ENCODE peak calls at places on chromosomes 11 and 22, in four cellular contexts. One of them, this sample, is unnamed.

GRCh38 chr11:107859459-107860239 is 1.1 kb upstream of the SLC35F2 start:
- DNase-seq in H9: peak; percentile 50
- DNase-seq in RWPE1: peak; percentile 42
- DNase-seq in tibial nerve: no peak
- DNase-seq in this sample: no peak

GRCh38 chr11:19336331-19336730 is 95.6 kb upstream of the E2F8 start:
- DNase-seq in H9: no peak
- DNase-seq in RWPE1: no peak
- DNase-seq in tibial nerve: no peak
- DNase-seq in this sample: no peak

GRCh38 chr11:18526521-18527296 is at the start of gene TSG101:
- DNase-seq in H9: peak; percentile 96
- DNase-seq in RWPE1: peak; percentile 88
- DNase-seq in tibial nerve: peak; percentile 91
- DNase-seq in this sample: peak; percentile 68

GRCh38 chr11:100780470-100780869 is 93.4 kb downstream of the ARHGAP42 start:
- DNase-seq in H9: no peak
- DNase-seq in RWPE1: no peak
- DNase-seq in tibial nerve: no peak
- DNase-seq in this sample: no peak

GRCh38 chr11:12285811-12286222 is 91.6 kb upstream of the PARVA start:
- DNase-seq in H9: no peak
- DNase-seq in RWPE1: no peak
- DNase-seq in tibial nerve: no peak
- DNase-seq in this sample: no peak

GRCh38 chr22:41526802-41527799 is 17.2 kb downstream of the POLR3H start:
- DNase-seq in H9: peak; percentile 63
- DNase-seq in RWPE1: peak; percentile 47
- DNase-seq in tibial nerve: no peak
- DNase-seq in this sample: no peak

GRCh38 chr22:17110791-17111550 is 10.2 kb downstream of the TMEM121B start:
- DNase-seq in H9: no peak
- DNase-seq in RWPE1: no peak
- DNase-seq in tibial nerve: no peak
- DNase-seq in this sample: no peak

GRCh38 chr22:22593964-22594656 is 35.0 kb upstream of the PRAME start:
- DNase-seq in H9: peak; percentile 63
- DNase-seq in RWPE1: no peak
- DNase-seq in tibial nerve: peak; percentile 18
- DNase-seq in this sample: peak; percentile 25

GRCh38 chr22:41821449-41822030 is 11.4 kb upstream of the SREBF2 start:
- DNase-seq in H9: no peak
- DNase-seq in RWPE1: no peak
- DNase-seq in tibial nerve: no peak
- DNase-seq in this sample: no peak

GRCh38 chr11:8019671-8020597 is 32.8 kb downstream of the EIF3F start:
- DNase-seq in H9: peak; percentile 25
- DNase-seq in RWPE1: peak; percentile 11
- DNase-seq in tibial nerve: no peak
- DNase-seq in this sample: peak; percentile 28

GRCh38 chr11:2092956-2093412 is 46.2 kb downstream of the IGF2 start:
- DNase-seq in H9: peak; percentile 31
- DNase-seq in RWPE1: peak; percentile 86
- DNase-seq in tibial nerve: no peak
- DNase-seq in this sample: peak; percentile 4

GRCh38 chr11:45896392-45897068 is 10.5 kb downstream of the FREY1 start:
- DNase-seq in H9: peak; percentile 82
- DNase-seq in RWPE1: no peak
- DNase-seq in tibial nerve: no peak
- DNase-seq in this sample: no peak

GRCh38 chr11:130562549-130562948 is 114.1 kb downstream of the ADAMTS15 start:
- DNase-seq in H9: no peak
- DNase-seq in RWPE1: no peak
- DNase-seq in tibial nerve: no peak
- DNase-seq in this sample: no peak

GRCh38 chr11:62806611-62807121 is 1.4 kb upstream of the NXF1 start:
- DNase-seq in H9: no peak
- DNase-seq in RWPE1: no peak
- DNase-seq in tibial nerve: no peak
- DNase-seq in this sample: no peak

GRCh38 chr22:42964994-42965699 is 49.8 kb downstream of the PACSIN2 start:
- DNase-seq in H9: peak; percentile 54
- DNase-seq in RWPE1: no peak
- DNase-seq in tibial nerve: no peak
- DNase-seq in this sample: no peak

GRCh38 chr11:18271206-18271605 is 5.1 kb downstream of the SAA1 start:
- DNase-seq in H9: no peak
- DNase-seq in RWPE1: no peak
- DNase-seq in tibial nerve: no peak
- DNase-seq in this sample: no peak

GRCh38 chr11:129960216-129961214 is 42.1 kb downstream of the PRDM10 start:
- DNase-seq in H9: no peak
- DNase-seq in RWPE1: peak; percentile 64
- DNase-seq in tibial nerve: no peak
- DNase-seq in this sample: no peak

GRCh38 chr11:66852466-66853241 is 4.2 kb upstream of the LRFN4 start:
- DNase-seq in H9: no peak
- DNase-seq in RWPE1: no peak
- DNase-seq in tibial nerve: no peak
- DNase-seq in this sample: no peak

GRCh38 chr11:111512296-111513239 is at the start of gene BTG4:
- DNase-seq in H9: peak; percentile 56
- DNase-seq in RWPE1: no peak
- DNase-seq in tibial nerve: no peak
- DNase-seq in this sample: peak; percentile 9

GRCh38 chr11:120807414-120808150 is 216.3 kb upstream of the TBCEL start:
- DNase-seq in H9: peak; percentile 38
- DNase-seq in RWPE1: peak; percentile 76
- DNase-seq in tibial nerve: no peak
- DNase-seq in this sample: no peak

GRCh38 chr11:77710358-77710757 is 72.8 kb upstream of the CLNS1A start:
- DNase-seq in H9: no peak
- DNase-seq in RWPE1: peak; percentile 8
- DNase-seq in tibial nerve: no peak
- DNase-seq in this sample: no peak

GRCh38 chr11:121722431-121723256 is 269.9 kb upstream of the SORL1-AS1 start:
- DNase-seq in H9: peak; percentile 84
- DNase-seq in RWPE1: peak; percentile 5
- DNase-seq in tibial nerve: peak; percentile 83
- DNase-seq in this sample: peak; percentile 94

GRCh38 chr22:45291061-45291930 is 6.5 kb downstream of the UPK3A start:
- DNase-seq in H9: no peak
- DNase-seq in RWPE1: no peak
- DNase-seq in tibial nerve: no peak
- DNase-seq in this sample: no peak

GRCh38 chr11:86919557-86920210 is 35.5 kb downstream of the FZD4 start:
- DNase-seq in H9: peak; percentile 61
- DNase-seq in RWPE1: peak; percentile 54
- DNase-seq in tibial nerve: no peak
- DNase-seq in this sample: no peak

GRCh38 chr11:44257338-44258189 is 52.4 kb downstream of the ALX4 start:
- DNase-seq in H9: no peak
- DNase-seq in RWPE1: no peak
- DNase-seq in tibial nerve: no peak
- DNase-seq in this sample: no peak

GRCh38 chr11:127000991-127001390 is 421 bp upstream of the KIRREL3 start:
- DNase-seq in H9: no peak
- DNase-seq in RWPE1: no peak
- DNase-seq in tibial nerve: no peak
- DNase-seq in this sample: no peak

GRCh38 chr11:97908354-97908753 is 1112.4 kb upstream of the CNTN5 start:
- DNase-seq in H9: no peak
- DNase-seq in RWPE1: no peak
- DNase-seq in tibial nerve: no peak
- DNase-seq in this sample: no peak

GRCh38 chr11:97909544-97910394 is 1111.0 kb upstream of the CNTN5 start:
- DNase-seq in H9: no peak
- DNase-seq in RWPE1: no peak
- DNase-seq in tibial nerve: no peak
- DNase-seq in this sample: no peak

GRCh38 chr11:97902828-97903227 is 1117.9 kb upstream of the CNTN5 start:
- DNase-seq in H9: no peak
- DNase-seq in RWPE1: no peak
- DNase-seq in tibial nerve: no peak
- DNase-seq in this sample: no peak

DNA sequence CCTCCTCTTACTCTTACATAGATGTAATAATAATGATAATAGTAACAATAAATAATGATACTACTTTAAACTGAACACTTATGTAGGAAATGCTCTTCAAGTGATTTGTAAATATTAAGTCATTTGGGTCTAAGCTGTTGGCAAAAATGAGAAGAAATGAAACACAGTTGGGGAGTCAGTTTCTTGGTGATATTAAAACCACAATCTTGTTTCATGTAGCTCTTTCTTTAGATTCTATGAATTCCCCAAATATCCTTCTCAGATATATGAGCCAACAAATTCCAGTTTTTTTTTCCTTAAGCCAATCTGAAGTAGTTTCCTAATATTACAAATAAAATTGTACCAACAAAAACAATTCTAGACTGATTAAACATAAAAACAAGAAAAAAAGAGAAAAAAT is 1115.6 kb upstream of the CNTN5 start:
- DNase-seq in H9: no peak
- DNase-seq in RWPE1: no peak
- DNase-seq in tibial nerve: no peak
- DNase-seq in this sample: no peak
- H3K27ac ChIP-seq in H9: no peak overlapping the region
- H3K27ac ChIP-seq in RWPE1: no peak overlapping the region
- H3K27ac ChIP-seq in tibial nerve: no peak overlapping the region
- H3K27ac ChIP-seq in this sample: no peak overlapping the region

DNA sequence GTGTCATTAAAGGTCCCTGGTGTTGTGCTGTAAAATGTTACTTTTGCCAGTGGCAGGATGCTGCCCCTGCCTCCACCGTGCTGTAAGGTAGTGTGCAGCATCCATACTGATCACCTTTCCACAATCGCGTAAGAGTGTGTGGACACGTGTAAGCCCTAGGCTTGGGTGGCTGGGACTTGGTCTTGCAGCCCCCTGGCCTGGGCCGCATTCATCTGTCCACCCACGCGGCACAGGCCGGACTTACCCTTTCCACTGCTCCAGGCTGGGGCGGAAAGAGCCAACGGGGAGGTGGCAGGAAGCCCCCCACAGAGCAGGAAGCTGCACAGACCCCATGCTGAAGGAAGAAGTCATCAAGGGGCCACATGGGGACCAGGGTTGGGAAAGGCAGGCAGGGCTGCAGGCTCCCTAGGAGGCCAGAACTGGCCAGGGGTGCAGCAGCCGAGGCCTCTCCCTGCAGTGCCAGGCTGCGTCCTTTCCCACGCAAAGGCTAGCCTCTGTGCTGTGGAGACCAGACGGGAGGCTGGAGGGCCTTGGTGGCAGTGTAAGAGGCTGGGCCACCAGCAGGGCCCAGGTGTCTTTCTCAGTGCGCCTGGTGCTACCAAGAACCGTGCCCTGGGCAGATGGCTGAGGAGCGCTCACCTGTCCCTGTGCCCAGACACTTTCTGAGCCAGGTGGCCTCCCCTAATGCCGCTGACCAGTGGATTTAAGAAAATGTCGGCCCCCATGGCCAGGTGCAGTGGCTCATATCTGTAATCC is 11.7 kb upstream of the TMEM191C start:
- DNase-seq in H9: peak; percentile 40
- DNase-seq in RWPE1: no peak
- DNase-seq in tibial nerve: peak; percentile 5
- DNase-seq in this sample: no peak
- H3K27ac ChIP-seq in H9: no peak overlapping the region
- H3K27ac ChIP-seq in RWPE1: no peak overlapping the region
- H3K27ac ChIP-seq in tibial nerve: no peak overlapping the region
- H3K27ac ChIP-seq in this sample: no peak overlapping the region

GRCh38 chr11:71940561-71941219 is 11.8 kb downstream of the RNF121 start:
- DNase-seq in H9: no peak
- DNase-seq in RWPE1: no peak
- DNase-seq in tibial nerve: no peak
- DNase-seq in this sample: no peak
- H3K27ac ChIP-seq in H9: no peak overlapping the region
- H3K27ac ChIP-seq in RWPE1: no peak overlapping the region
- H3K27ac ChIP-seq in tibial nerve: no peak overlapping the region
- H3K27ac ChIP-seq in this sample: no peak overlapping the region

DNA sequence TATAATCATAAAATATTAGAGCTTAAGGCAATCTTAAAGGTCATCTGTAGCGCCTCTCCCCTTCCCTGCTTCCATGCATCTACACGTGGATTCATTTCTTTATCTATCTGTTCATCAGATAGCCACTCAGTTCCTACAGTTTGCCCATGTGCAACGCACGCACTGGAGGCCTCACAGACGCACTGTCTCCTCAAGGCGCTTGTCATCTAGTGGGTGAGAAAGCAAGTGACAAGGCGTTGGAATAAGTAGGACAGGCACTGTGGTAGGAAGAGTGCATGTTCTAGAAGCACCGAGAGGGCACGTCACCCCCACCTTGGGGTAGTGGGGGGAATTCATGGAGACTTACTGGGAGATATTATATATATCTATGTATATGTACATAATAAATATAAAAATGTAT is 20.8 kb upstream of the JAM3 start:
- DNase-seq in H9: no peak
- DNase-seq in RWPE1: no peak
- DNase-seq in tibial nerve: no peak
- DNase-seq in this sample: no peak
- H3K27ac ChIP-seq in H9: no peak overlapping the region
- H3K27ac ChIP-seq in RWPE1: no peak overlapping the region
- H3K27ac ChIP-seq in tibial nerve: no peak overlapping the region
- H3K27ac ChIP-seq in this sample: no peak overlapping the region

GRCh38 chr11:68315581-68315920 is 3.2 kb downstream of the LRP5 start:
- DNase-seq in H9: no peak
- DNase-seq in RWPE1: no peak
- DNase-seq in tibial nerve: no peak
- DNase-seq in this sample: no peak
- H3K27ac ChIP-seq in H9: no peak overlapping the region
- H3K27ac ChIP-seq in RWPE1: peak overlapping the region; percentile 93
- H3K27ac ChIP-seq in tibial nerve: peak overlapping the region; percentile 64
- H3K27ac ChIP-seq in this sample: no peak overlapping the region

GRCh38 chr22:28761449-28761755 is 11.1 kb upstream of the CCDC117 start:
- DNase-seq in H9: peak; percentile 41
- DNase-seq in RWPE1: no peak
- DNase-seq in tibial nerve: no peak
- DNase-seq in this sample: no peak

DNA sequence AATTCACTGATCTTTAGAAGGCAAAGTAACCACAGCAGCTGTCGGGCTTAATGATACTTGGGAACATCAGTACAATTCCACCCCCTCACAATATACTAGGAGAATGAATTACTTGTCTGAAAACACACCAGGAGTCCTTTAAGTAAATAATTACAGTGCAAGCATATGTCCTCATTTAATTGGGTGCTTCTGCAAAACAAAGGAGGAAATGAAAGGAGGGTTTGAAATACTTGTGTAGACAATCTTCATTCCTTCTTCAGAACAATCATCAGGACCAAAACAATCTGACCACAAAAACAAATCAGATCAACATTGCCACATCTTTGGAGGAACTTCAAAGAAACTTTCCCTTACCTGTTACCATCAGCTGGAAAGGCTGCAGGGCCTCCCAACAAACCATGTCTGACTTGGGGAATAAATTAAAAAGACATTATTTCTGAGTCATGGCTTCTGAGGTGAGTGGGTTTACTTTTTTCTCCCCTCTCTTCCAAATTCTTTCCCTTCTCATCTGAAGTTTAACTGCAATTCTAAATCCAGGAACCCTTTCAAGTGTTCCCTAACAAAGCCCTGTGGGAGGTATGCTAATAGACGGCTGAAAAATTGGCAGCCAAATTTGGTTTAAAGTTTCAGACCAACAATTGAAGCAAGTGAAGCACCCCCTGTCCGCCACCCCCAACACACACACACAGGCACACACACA is 12.5 kb upstream of the CCDC117 start:
- DNase-seq in H9: peak; percentile 58
- DNase-seq in RWPE1: no peak
- DNase-seq in tibial nerve: no peak
- DNase-seq in this sample: no peak
- H3K27ac ChIP-seq in H9: peak overlapping the region; percentile 92
- H3K27ac ChIP-seq in RWPE1: no peak overlapping the region
- H3K27ac ChIP-seq in tibial nerve: no peak overlapping the region
- H3K27ac ChIP-seq in this sample: no peak overlapping the region